ENCODE peak calls at places on chromosomes 13 and 19, in six cellular contexts. One of them, this sample, is unnamed.

GRCh38 chr13:59088716-59089115 is 1075.0 kb downstream of the DIAPH3 start:
- DNase-seq in naive B cell: no peak
- DNase-seq in gastrocnemius medialis: no peak
- DNase-seq in stimulated activated CD4-positive, alpha-beta T cell treated with anti-CD3 and anti-CD28 coated beads, TNF-alpha, amount 100 ng/mL, for 4 hours: no peak
- DNase-seq in breast epithelium: no peak
- DNase-seq in sigmoid colon: no peak
- DNase-seq in this sample: no peak

GRCh38 chr19:7734220-7735203 is 2.6 kb upstream of the CLEC4G start:
- DNase-seq in naive B cell: no peak
- DNase-seq in gastrocnemius medialis: no peak
- DNase-seq in stimulated activated CD4-positive, alpha-beta T cell treated with anti-CD3 and anti-CD28 coated beads, TNF-alpha, amount 100 ng/mL, for 4 hours: no peak
- DNase-seq in breast epithelium: no peak
- DNase-seq in sigmoid colon: peak
- DNase-seq in this sample: no peak

GRCh38 chr19:13795595-13796300 is 505 bp downstream of the ZSWIM4 start:
- DNase-seq in naive B cell: no peak
- DNase-seq in gastrocnemius medialis: peak
- DNase-seq in stimulated activated CD4-positive, alpha-beta T cell treated with anti-CD3 and anti-CD28 coated beads, TNF-alpha, amount 100 ng/mL, for 4 hours: no peak
- DNase-seq in breast epithelium: peak
- DNase-seq in sigmoid colon: no peak
- DNase-seq in this sample: no peak

GRCh38 chr13:22454586-22454985 is 726.2 kb upstream of the SGCG start:
- DNase-seq in naive B cell: no peak
- DNase-seq in gastrocnemius medialis: no peak
- DNase-seq in stimulated activated CD4-positive, alpha-beta T cell treated with anti-CD3 and anti-CD28 coated beads, TNF-alpha, amount 100 ng/mL, for 4 hours: no peak
- DNase-seq in breast epithelium: no peak
- DNase-seq in sigmoid colon: no peak
- DNase-seq in this sample: no peak

GRCh38 chr13:71867101-71867814 is at the start of gene DACH1:
- DNase-seq in naive B cell: no peak
- DNase-seq in gastrocnemius medialis: no peak
- DNase-seq in stimulated activated CD4-positive, alpha-beta T cell treated with anti-CD3 and anti-CD28 coated beads, TNF-alpha, amount 100 ng/mL, for 4 hours: no peak
- DNase-seq in breast epithelium: no peak
- DNase-seq in sigmoid colon: no peak
- DNase-seq in this sample: no peak

GRCh38 chr13:49400755-49401659 is 42.9 kb downstream of the CAB39L start:
- DNase-seq in naive B cell: peak
- DNase-seq in gastrocnemius medialis: no peak
- DNase-seq in stimulated activated CD4-positive, alpha-beta T cell treated with anti-CD3 and anti-CD28 coated beads, TNF-alpha, amount 100 ng/mL, for 4 hours: no peak
- DNase-seq in breast epithelium: peak
- DNase-seq in sigmoid colon: peak
- DNase-seq in this sample: no peak

GRCh38 chr19:21910318-21910717 is 74.3 kb upstream of the ZNF43 start:
- DNase-seq in naive B cell: no peak
- DNase-seq in gastrocnemius medialis: no peak
- DNase-seq in stimulated activated CD4-positive, alpha-beta T cell treated with anti-CD3 and anti-CD28 coated beads, TNF-alpha, amount 100 ng/mL, for 4 hours: no peak
- DNase-seq in breast epithelium: no peak
- DNase-seq in sigmoid colon: no peak
- DNase-seq in this sample: no peak

GRCh38 chr19:43763473-43763939 is 8.7 kb upstream of the SMG9 start:
- DNase-seq in naive B cell: no peak
- DNase-seq in gastrocnemius medialis: no peak
- DNase-seq in stimulated activated CD4-positive, alpha-beta T cell treated with anti-CD3 and anti-CD28 coated beads, TNF-alpha, amount 100 ng/mL, for 4 hours: no peak
- DNase-seq in breast epithelium: no peak
- DNase-seq in sigmoid colon: no peak
- DNase-seq in this sample: no peak

GRCh38 chr19:16016226-16017137 is 59.8 kb upstream of the TPM4 start:
- DNase-seq in naive B cell: no peak
- DNase-seq in gastrocnemius medialis: no peak
- DNase-seq in stimulated activated CD4-positive, alpha-beta T cell treated with anti-CD3 and anti-CD28 coated beads, TNF-alpha, amount 100 ng/mL, for 4 hours: no peak
- DNase-seq in breast epithelium: no peak
- DNase-seq in sigmoid colon: peak
- DNase-seq in this sample: no peak

GRCh38 chr13:101945435-101945834 is 456.4 kb downstream of the FGF14 start:
- DNase-seq in naive B cell: no peak
- DNase-seq in gastrocnemius medialis: no peak
- DNase-seq in stimulated activated CD4-positive, alpha-beta T cell treated with anti-CD3 and anti-CD28 coated beads, TNF-alpha, amount 100 ng/mL, for 4 hours: no peak
- DNase-seq in breast epithelium: no peak
- DNase-seq in sigmoid colon: no peak
- DNase-seq in this sample: no peak

GRCh38 chr13:19888799-19889198 is 25.4 kb upstream of the ZMYM5 start:
- DNase-seq in naive B cell: no peak
- DNase-seq in gastrocnemius medialis: no peak
- DNase-seq in stimulated activated CD4-positive, alpha-beta T cell treated with anti-CD3 and anti-CD28 coated beads, TNF-alpha, amount 100 ng/mL, for 4 hours: no peak
- DNase-seq in breast epithelium: no peak
- DNase-seq in sigmoid colon: no peak
- DNase-seq in this sample: no peak

GRCh38 chr13:44422755-44423643 is 49.4 kb downstream of the SERP2 start:
- DNase-seq in naive B cell: no peak
- DNase-seq in gastrocnemius medialis: no peak
- DNase-seq in stimulated activated CD4-positive, alpha-beta T cell treated with anti-CD3 and anti-CD28 coated beads, TNF-alpha, amount 100 ng/mL, for 4 hours: no peak
- DNase-seq in breast epithelium: no peak
- DNase-seq in sigmoid colon: no peak
- DNase-seq in this sample: no peak

GRCh38 chr19:48290923-48291700 is 21.2 kb downstream of the ZNF114 start:
- DNase-seq in naive B cell: peak
- DNase-seq in gastrocnemius medialis: peak
- DNase-seq in stimulated activated CD4-positive, alpha-beta T cell treated with anti-CD3 and anti-CD28 coated beads, TNF-alpha, amount 100 ng/mL, for 4 hours: peak
- DNase-seq in breast epithelium: peak
- DNase-seq in sigmoid colon: peak
- DNase-seq in this sample: peak

GRCh38 chr19:14361824-14362223 is 19.4 kb upstream of the ADGRE5 start:
- DNase-seq in naive B cell: no peak
- DNase-seq in gastrocnemius medialis: no peak
- DNase-seq in stimulated activated CD4-positive, alpha-beta T cell treated with anti-CD3 and anti-CD28 coated beads, TNF-alpha, amount 100 ng/mL, for 4 hours: no peak
- DNase-seq in breast epithelium: no peak
- DNase-seq in sigmoid colon: no peak
- DNase-seq in this sample: no peak

This sample was measured in T-helper 17 cell.